ENCODE peak calls at places on chromosomes 5 and 9, in nine cellular contexts. T is NCI-H526 treated with DMSO at 0.1 percent for 48 hours; Y is fibroblast of pulmonary artery; F is NCI-H1417; U is fibroblast of lung; M is T-cell; X is nephron progenitor cell; J is stimulated activated CD8-positive, alpha-beta memory T cell treated with anti-CD3 and anti-CD28 coated beads, Interleukin-4, amount 100 ng/mL, for 1 hour; Z is heart left ventricle. N is an unnamed sample.

GRCh38 chr5:55484531-55484930 is 50.2 kb downstream of the PLPP1 start:
- DNase-seq in T (no peak), Y (no peak), F (no peak), U (no peak), M (no peak), X (no peak), J (no peak), Z (no peak), N (no peak)

GRCh38 chr5:87541033-87541432 is 128.3 kb upstream of the CCNH start:
- DNase-seq in T (peak), Y (peak), F (peak), U (peak), M (no peak), X (no peak), J (no peak), Z (peak), N (peak)

GRCh38 chr5:14490309-14490711 is 91.3 kb upstream of the OTULINL start:
- DNase-seq in T (no peak), Y (no peak), F (no peak), U (peak), M (no peak), X (no peak), J (no peak), Z (no peak), N (no peak)

GRCh38 chr5:159324097-159324760 is 6.1 kb downstream of the IL12B start:
- DNase-seq in T (no peak), Y (no peak), F (no peak), U (peak), M (no peak), X (no peak), J (no peak), Z (no peak), N (peak)

GRCh38 chr5:120096413-120096812 is 367.7 kb upstream of the PRR16 start:
- DNase-seq in T (no peak), Y (peak), F (no peak), U (peak), M (no peak), X (no peak), J (no peak), Z (no peak), N (peak)

GRCh38 chr5:141560725-141561483 is 57.9 kb downstream of the DIAPH1 start:
- DNase-seq in T (no peak), Y (peak), F (peak), U (peak), M (no peak), X (peak), J (no peak), Z (peak), N (peak)

GRCh38 chr9:96279927-96280326 is 22.0 kb downstream of the HSD17B3 start:
- DNase-seq in T (no peak), Y (no peak), F (no peak), U (no peak), M (no peak), X (no peak), J (no peak), Z (no peak), N (no peak)

GRCh38 chr9:4038182-4038723 is 261.6 kb downstream of the GLIS3 start:
- DNase-seq in T (no peak), Y (peak), F (peak), U (peak), M (no peak), X (no peak), J (no peak), Z (no peak), N (peak)

GRCh38 chr9:131667576-131667975 is 72.3 kb downstream of the RAPGEF1 start:
- DNase-seq in T (no peak), Y (no peak), F (no peak), U (no peak), M (peak), X (no peak), J (no peak), Z (no peak), N (peak)

GRCh38 chr9:124820606-124821246 is 32.5 kb upstream of the WDR38 start:
- DNase-seq in T (no peak), Y (no peak), F (no peak), U (peak), M (no peak), X (no peak), J (no peak), Z (no peak), N (no peak)

GRCh38 chr9:126915281-126915816 is 767 bp downstream of the RALGPS1 start:
- DNase-seq in T (peak), Y (no peak), F (peak), U (no peak), M (peak), X (no peak), J (peak), Z (no peak), N (no peak)

GRCh38 chr5:84863020-84863419 is 478.3 kb upstream of the EDIL3 start:
- DNase-seq in T (no peak), Y (no peak), F (no peak), U (no peak), M (no peak), X (no peak), J (no peak), Z (no peak), N (no peak)

GRCh38 chr5:33299621-33300208 is 141.1 kb upstream of the TARS1 start:
- DNase-seq in T (peak), Y (peak), F (peak), U (peak), M (no peak), X (no peak), J (no peak), Z (no peak), N (peak)

GRCh38 chr5:83096660-83097334 is 19.4 kb downstream of the XRCC4 start:
- DNase-seq in T (no peak), Y (no peak), F (no peak), U (no peak), M (no peak), X (no peak), J (no peak), Z (no peak), N (peak)

N was measured in astrocyte of the spinal cord.